ENCODE peak calls at places on chromosomes 2 and 18, in ten cellular contexts. J is HCT116, M is Panc1, L is spleen, R is transverse colon, S is GM23338, N is HL-60, O is sigmoid colon, C is stomach, X is upper lobe of left lung. H is an unnamed sample.
A peak's percentile ranks its signal among the peaks of the same experiment; 100 is the strongest.

GRCh38 chr2:184683923-184684322 is 85.6 kb downstream of the ZNF804A start:
- DNase-seq in J (no peak), M (no peak), L (no peak), R (no peak), S (no peak), N (no peak), O (no peak), C (no peak), X (no peak), H (no peak)

GRCh38 chr2:149739880-149740265 is 152.3 kb upstream of the MMADHC start:
- DNase-seq in J (no peak), M (no peak), L (no peak), R (no peak), S (no peak), N (no peak), O (no peak), C (no peak), X (no peak), H (no peak)

GRCh38 chr18:68960355-68960754 is 162.5 kb downstream of the CCDC102B start:
- DNase-seq in J (no peak), M (no peak), L (no peak), R (no peak), S (no peak), N (no peak), O (no peak), C (no peak), X (no peak), H (no peak)

GRCh38 chr18:54359233-54359632 is 1.5 kb downstream of the C18orf54 start:
- DNase-seq in J (no peak), M (no peak), L (no peak), R (no peak), S (no peak), N (no peak), O (no peak), C (no peak), X (no peak), H (no peak)

GRCh38 chr18:12011962-12012549 is 30.7 kb downstream of the IMPA2 start:
- DNase-seq in J (no peak), M (no peak), L (no peak), R (peak; percentile 55), S (no peak), N (no peak), O (no peak), C (peak; percentile 75), X (peak; percentile 79), H (no peak)

GRCh38 chr2:57696016-57696415 is 350.6 kb upstream of the VRK2 start:
- DNase-seq in J (peak; percentile 19), M (no peak), L (no peak), R (no peak), S (no peak), N (no peak), O (no peak), C (no peak), X (no peak), H (no peak)

GRCh38 chr2:236209535-236209934 is 41.3 kb upstream of the GBX2 start:
- DNase-seq in J (peak; percentile 27), M (no peak), L (no peak), R (no peak), S (peak; percentile 68), N (no peak), O (no peak), C (no peak), X (no peak), H (no peak)

GRCh38 chr18:69002233-69002632 is 204.4 kb downstream of the CCDC102B start:
- DNase-seq in J (peak; percentile 1), M (no peak), L (no peak), R (no peak), S (peak; percentile 64), N (no peak), O (no peak), C (no peak), X (no peak), H (no peak)

GRCh38 chr2:210586381-210586780 is 30.0 kb downstream of the CPS1 start:
- DNase-seq in J (no peak), M (no peak), L (no peak), R (no peak), S (no peak), N (peak; percentile 30), O (no peak), C (no peak), X (no peak), H (no peak)

GRCh38 chr2:42777883-42778805 is 14.2 kb upstream of the OXER1 start:
- DNase-seq in J (no peak), M (no peak), L (no peak), R (no peak), S (peak; percentile 46), N (no peak), O (peak; percentile 67), C (no peak), X (no peak), H (no peak)

GRCh38 chr2:196153480-196153879 is 17.9 kb downstream of the STK17B start:
- DNase-seq in J (no peak), M (no peak), L (no peak), R (no peak), S (no peak), N (no peak), O (no peak), C (no peak), X (no peak), H (no peak)
- TF ChIP-seq POLR2AphosphoS5 in J (no peak), M (no peak), L (no peak), R (no peak), S (no peak), N (no peak), O (no peak), C (no peak), X (no peak), H (no peak)

GRCh38 chr2:173187911-173188788 is 112.5 kb downstream of the MAP3K20 start:
- DNase-seq in J (no peak), M (peak; percentile 79), L (no peak), R (no peak), S (no peak), N (no peak), O (no peak), C (no peak), X (no peak), H (no peak)

GRCh38 chr2:173185437-173185836 is 109.8 kb downstream of the MAP3K20 start:
- DNase-seq in J (no peak), M (no peak), L (no peak), R (no peak), S (no peak), N (no peak), O (no peak), C (no peak), X (no peak), H (no peak)

GRCh38 chr2:173181982-173182381 is 106.3 kb downstream of the MAP3K20 start:
- DNase-seq in J (no peak), M (no peak), L (no peak), R (no peak), S (no peak), N (no peak), O (no peak), C (no peak), X (no peak), H (no peak)

DNA sequence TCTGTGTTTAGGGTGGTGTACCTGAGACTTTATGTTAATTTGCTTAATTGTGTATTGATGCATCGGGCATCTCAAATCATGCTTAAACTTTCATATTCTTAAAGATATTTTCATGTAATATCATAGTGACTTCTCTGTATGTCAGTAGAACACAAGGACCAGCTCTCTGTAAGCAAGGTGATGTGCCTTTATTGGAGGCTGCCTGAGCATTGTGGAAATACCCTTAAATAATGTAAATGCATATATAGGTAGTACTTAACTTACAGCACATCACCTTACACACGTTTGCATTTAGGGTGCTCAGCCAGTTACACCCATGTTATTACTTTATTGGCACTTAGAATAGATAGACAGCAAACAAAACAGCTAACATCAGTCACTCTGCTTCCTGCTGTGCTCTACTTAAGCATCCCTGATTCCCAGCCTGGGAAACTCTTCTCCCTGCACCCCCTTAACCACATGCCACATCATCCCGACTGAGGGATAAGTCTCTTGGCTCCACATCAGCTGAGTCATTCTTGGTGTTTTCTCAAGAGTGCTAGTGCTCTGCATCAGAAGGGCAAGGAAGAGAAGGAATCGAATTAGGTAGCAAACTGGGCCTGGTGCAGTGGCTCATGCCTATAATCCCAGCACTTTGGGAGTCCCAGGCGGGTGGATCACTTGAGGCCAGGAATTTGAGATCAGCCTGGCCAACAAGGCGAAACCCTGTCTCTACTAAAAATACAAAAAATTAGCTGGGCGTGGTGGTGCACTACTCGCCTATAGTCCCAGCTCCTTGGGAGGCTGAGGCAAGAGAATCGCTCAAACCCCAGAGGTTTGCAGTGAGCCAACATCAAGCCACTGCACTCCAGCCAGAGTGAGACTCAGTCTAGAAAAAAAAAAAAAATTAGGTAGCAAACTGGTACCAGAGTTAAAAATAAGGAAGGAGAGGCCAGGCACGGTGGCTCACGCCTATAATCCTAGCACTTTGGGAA is 108.7 kb downstream of the MAP3K20 start:
- DNase-seq in J (peak; percentile 75), M (peak; percentile 93), L (no peak), R (peak; percentile 35), S (peak; percentile 74), N (no peak), O (peak; percentile 81), C (no peak), X (no peak), H (no peak)
- H3K27ac ChIP-seq in J (peak overlapping the region; percentile 3), M (peak overlapping the region; percentile 95), L (no peak overlapping the region), R (peak overlapping the region; percentile 60), S (peak overlapping the region; percentile 79), N (no peak overlapping the region), O (peak overlapping the region; percentile 82), C (peak overlapping the region; percentile 61), X (no peak overlapping the region), H (peak overlapping the region; percentile 67)

GRCh38 chr2:216491757-216492635 is 6.6 kb upstream of the RPL37A start:
- DNase-seq in J (no peak), M (no peak), L (no peak), R (no peak), S (no peak), N (peak; percentile 69), O (no peak), C (no peak), X (no peak), H (no peak)

GRCh38 chr2:216497382-216497781 is 1.3 kb upstream of the RPL37A start:
- DNase-seq in J (no peak), M (no peak), L (no peak), R (no peak), S (no peak), N (no peak), O (no peak), C (no peak), X (no peak), H (no peak)

GRCh38 chr2:216495656-216496055 is 3.0 kb upstream of the RPL37A start:
- DNase-seq in J (no peak), M (no peak), L (no peak), R (no peak), S (no peak), N (no peak), O (no peak), C (no peak), X (no peak), H (no peak)

GRCh38 chr2:216490061-216490460 is 8.6 kb upstream of the RPL37A start:
- DNase-seq in J (no peak), M (no peak), L (no peak), R (no peak), S (no peak), N (peak; percentile 44), O (no peak), C (no peak), X (no peak), H (no peak)

GRCh38 chr2:216492951-216493685 is 5.5 kb upstream of the RPL37A start:
- DNase-seq in J (no peak), M (no peak), L (no peak), R (no peak), S (no peak), N (no peak), O (no peak), C (no peak), X (no peak), H (no peak)
- TF ChIP-seq POLR2AphosphoS5 in J (no peak), M (no peak), L (no peak), R (no peak), S (no peak), N (no peak), O (no peak), C (no peak), X (no peak), H (no peak)

GRCh38 chr2:199738723-199739412 is 112.1 kb downstream of the FTCDNL1 start:
- DNase-seq in J (no peak), M (no peak), L (no peak), R (no peak), S (no peak), N (peak; percentile 73), O (no peak), C (no peak), X (no peak), H (no peak)
- H3K27ac ChIP-seq in J (no peak overlapping the region), M (no peak overlapping the region), L (peak overlapping the region; percentile 34), R (peak overlapping the region; percentile 62), S (no peak overlapping the region), N (peak overlapping the region; percentile 88), O (no peak overlapping the region), C (peak overlapping the region; percentile 38), X (no peak overlapping the region), H (peak overlapping the region; percentile 22)